ENCODE peak calls at places on chromosomes 2 and 18, in five cellular contexts. Q, P, X, E and I are unnamed samples.

GRCh38 chr2:237696471-237696870 is 69.1 kb downstream of the LRRFIP1 start:
- DNase-seq in P (no peak), X (no peak), E (no peak), Q (no peak), I (no peak)

GRCh38 chr2:141362311-141362710 is 768.5 kb downstream of the LRP1B start:
- DNase-seq in Q (no peak), P (no peak), E (no peak), X (no peak), I (no peak)

GRCh38 chr2:120817136-120817955 is 81.7 kb downstream of the GLI2 start:
- DNase-seq in E (no peak), X (peak; percentile 52), Q (no peak), P (no peak), I (no peak)

GRCh38 chr2:196112408-196113039 is 43.9 kb upstream of the DNAH7 start:
- DNase-seq in X (no peak), P (no peak), E (no peak), Q (peak; percentile 34), I (no peak)

GRCh38 chr18:23922939-23923338 is 91.6 kb upstream of the TTC39C start:
- DNase-seq in P (no peak), Q (peak; percentile 46), E (no peak), X (no peak), I (no peak)

GRCh38 chr2:226791056-226791486 is 8.5 kb downstream of the IRS1 start:
- DNase-seq in Q (no peak), X (peak; percentile 63), E (no peak), P (no peak), I (no peak)

GRCh38 chr2:19048593-19049264 is 309.7 kb downstream of the OSR1 start:
- DNase-seq in Q (no peak), X (peak; percentile 78), E (peak; percentile 89), P (peak; percentile 87), I (no peak)

GRCh38 chr2:240983361-240983995 is 14.9 kb upstream of the SNED1 start:
- DNase-seq in P (peak; percentile 25), E (peak; percentile 50), Q (peak; percentile 58), X (peak; percentile 67), I (peak; percentile 81)

GRCh38 chr2:105678346-105678745 is 66.4 kb upstream of the NCK2 start:
- DNase-seq in X (no peak), Q (no peak), E (no peak), P (no peak), I (no peak)

GRCh38 chr2:119678021-119678656 is 862 bp upstream of the TMEM177 start:
- DNase-seq in X (peak; percentile 64), E (peak; percentile 54), Q (no peak), P (no peak), I (peak; percentile 74)

GRCh38 chr18:65735166-65735565 is 15.6 kb upstream of the CDH7 start:
- DNase-seq in P (no peak), Q (no peak), X (no peak), E (no peak), I (no peak)

GRCh38 chr18:2715990-2716389 is 60.5 kb downstream of the SMCHD1 start:
- DNase-seq in Q (no peak), E (no peak), P (no peak), X (no peak), I (no peak)

GRCh38 chr2:98277156-98277859 is 68.9 kb upstream of the CNGA3 start:
- DNase-seq in P (no peak), E (no peak), X (no peak), Q (no peak), I (no peak)

GRCh38 chr2:784753-785152 is 107.5 kb upstream of the TMEM18 start:
- DNase-seq in P (no peak), E (no peak), X (no peak), Q (no peak), I (no peak)

GRCh38 chr2:3519255-3520190 is at the start of gene ADI1:
- DNase-seq in X (peak; percentile 96), Q (peak; percentile 94), E (peak; percentile 89), P (peak; percentile 80), I (peak; percentile 65)

GRCh38 chr18:77063256-77063655 is 69.3 kb downstream of the MBP start:
- DNase-seq in X (no peak), P (no peak), E (peak; percentile 45), Q (peak; percentile 93), I (peak; percentile 83)

GRCh38 chr18:35592298-35592697 is 10.8 kb downstream of the GALNT1 start:
- DNase-seq in Q (peak; percentile 25), X (no peak), E (no peak), P (no peak), I (no peak)

GRCh38 chr18:58091099-58091611 is 47.1 kb downstream of the NEDD4L start:
- DNase-seq in Q (peak; percentile 8), E (peak; percentile 52), X (no peak), P (no peak), I (no peak)

GRCh38 chr18:389658-390357 is 110.7 kb downstream of the COLEC12 start:
- DNase-seq in P (no peak), X (no peak), E (no peak), Q (peak; percentile 12), I (no peak)

GRCh38 chr2:85324639-85325465 is 2.9 kb downstream of the TGOLN2 start:
- DNase-seq in Q (peak; percentile 60), P (no peak), X (peak; percentile 84), E (no peak), I (no peak)

GRCh38 chr2:29475446-29476006 is 360.3 kb downstream of the CLIP4 start:
- DNase-seq in P (no peak), Q (no peak), E (no peak), X (no peak), I (no peak)

GRCh38 chr2:32246911-32247310 is 17.8 kb downstream of the NLRC4 start:
- DNase-seq in E (peak; percentile 67), Q (no peak), P (no peak), X (no peak), I (no peak)

GRCh38 chr2:197799072-197799471 is 5.3 kb upstream of the PLCL1 start:
- DNase-seq in E (no peak), P (no peak), Q (no peak), X (no peak), I (no peak)

GRCh38 chr2:96665083-96665569 is 22.6 kb downstream of the FER1L5 start:
- DNase-seq in X (no peak), E (no peak), P (peak; percentile 76), Q (peak; percentile 93), I (no peak)

GRCh38 chr2:119231975-119232665 is 8.5 kb downstream of the STEAP3 start:
- DNase-seq in Q (peak; percentile 61), E (no peak), X (no peak), P (no peak), I (no peak)

GRCh38 chr2:62783679-62784078 is 78.2 kb downstream of the EHBP1 start:
- DNase-seq in P (no peak), X (no peak), Q (no peak), E (no peak), I (no peak)

GRCh38 chr2:221337957-221338685 is 234.0 kb downstream of the EPHA4 start:
- DNase-seq in Q (no peak), P (no peak), X (no peak), E (no peak), I (no peak)

GRCh38 chr18:31225668-31226067 is 63.0 kb upstream of the DSC1 start:
- DNase-seq in X (no peak), P (no peak), Q (no peak), E (no peak), I (no peak)

GRCh38 chr2:237441605-237442004 is 27.6 kb upstream of the COL6A3 start:
- DNase-seq in X (no peak), P (peak; percentile 66), Q (no peak), E (no peak), I (no peak)

GRCh38 chr2:59177748-59178147 is 936.6 kb upstream of the FANCL start:
- DNase-seq in P (no peak), X (no peak), E (no peak), Q (no peak), I (no peak)

GRCh38 chr18:35514752-35515459 is 17.1 kb upstream of the INO80C start:
- DNase-seq in E (no peak), X (no peak), P (no peak), Q (no peak), I (no peak)

GRCh38 chr2:65731476-65731875 is 299.1 kb upstream of the SPRED2 start:
- DNase-seq in X (no peak), P (no peak), Q (no peak), E (no peak), I (no peak)

GRCh38 chr2:205692095-205692494 is 9.8 kb downstream of the NRP2 start:
- DNase-seq in Q (no peak), E (no peak), X (no peak), P (no peak), I (no peak)

DNA sequence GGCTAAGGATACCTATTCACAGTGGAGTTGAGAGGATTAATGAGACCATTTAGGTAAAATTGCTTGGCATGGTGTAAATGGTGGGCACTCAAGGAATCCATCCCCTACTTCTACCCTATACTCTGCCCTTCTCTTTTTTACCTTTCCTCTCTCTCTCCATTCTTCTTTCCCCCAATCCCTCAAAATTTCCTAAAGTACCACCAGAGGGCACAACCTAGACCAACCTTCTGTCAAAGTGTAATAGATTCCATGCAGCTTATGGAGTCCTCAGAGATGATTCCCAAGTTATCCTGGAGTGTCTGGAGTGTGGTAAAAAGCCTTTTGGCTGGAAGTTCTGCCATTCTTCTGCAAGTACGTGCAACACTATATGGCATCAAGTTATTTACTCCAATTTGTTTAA is 33.0 kb upstream of the CCDC195 start:
- DNase-seq in X (no peak), E (no peak), P (no peak), Q (no peak), I (no peak)
- TF ChIP-seq CTCF in X (peak; percentile 48), E (no peak), P (no peak), Q (no peak), I (no peak)

GRCh38 chr2:144515694-144516416 is 4.1 kb downstream of the ZEB2 start:
- DNase-seq in P (peak; percentile 59), X (peak; percentile 63), Q (peak; percentile 81), E (no peak), I (no peak)
- H3K4me3 ChIP-seq in P (peak overlapping the region; percentile 49), X (peak overlapping the region; percentile 57), Q (peak overlapping the region; percentile 69), E (peak overlapping the region; percentile 70), I (peak overlapping the region; percentile 73)

GRCh38 chr18:75210274-75211001 is at the start of gene TSHZ1:
- DNase-seq in Q (peak; percentile 90), X (no peak), P (peak; percentile 46), E (peak; percentile 51), I (peak; percentile 82)
- TF ChIP-seq POLR2A in Q (peak; percentile 41), X (peak; percentile 91), P (peak; percentile 88), E (peak; percentile 59), I (no peak)

DNA sequence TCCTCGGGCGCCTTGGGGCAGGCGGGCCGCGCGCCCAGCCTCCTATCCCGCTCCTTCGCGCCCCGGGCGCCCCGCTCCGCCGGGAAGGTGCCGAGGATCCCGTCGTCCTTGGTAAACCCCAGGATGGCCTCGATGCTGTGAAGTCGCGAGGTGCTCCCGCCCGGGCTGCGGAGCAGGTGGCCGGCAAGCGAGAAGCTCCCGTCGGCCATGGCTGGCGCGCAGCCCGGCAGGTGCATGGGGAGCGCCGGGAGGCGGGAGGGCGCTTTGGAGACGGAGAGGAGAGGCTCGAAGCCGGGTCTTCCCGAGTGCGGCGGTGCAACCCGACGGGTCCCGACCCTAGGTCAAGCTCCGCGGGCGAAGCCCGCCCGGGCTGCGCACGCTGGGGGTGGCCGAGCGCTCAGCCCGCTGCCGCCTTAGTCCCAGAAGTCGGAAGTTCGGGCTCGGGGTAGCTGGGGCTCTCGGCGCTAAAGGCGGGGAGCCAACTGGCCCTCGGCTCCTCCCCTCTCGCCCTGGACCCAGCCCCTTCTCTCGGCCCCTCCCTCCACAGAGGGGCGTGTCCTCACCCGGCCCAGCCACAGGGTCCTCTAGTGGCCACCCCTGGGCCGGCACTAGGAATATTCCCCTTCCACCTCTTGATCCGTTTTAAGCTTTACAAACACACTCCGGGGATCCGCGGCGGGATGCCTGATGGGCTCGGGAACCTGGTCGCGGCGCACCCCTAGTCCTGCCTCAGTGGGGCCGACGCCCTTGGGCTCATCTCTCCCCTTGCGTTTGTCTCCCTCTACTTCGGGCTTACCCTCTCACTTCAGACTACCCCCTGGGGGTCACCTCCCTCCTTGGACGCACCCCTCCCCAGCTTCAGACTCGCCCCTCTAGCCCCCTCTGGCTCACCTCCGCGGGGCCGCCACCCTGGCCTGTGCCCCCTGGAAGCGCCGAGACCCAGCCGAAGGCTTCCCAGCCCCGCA is at the start of gene RAX:
- DNase-seq in P (no peak), X (no peak), E (no peak), Q (no peak), I (no peak)
- TF ChIP-seq CTCF in P (no peak), X (no peak), E (no peak), Q (no peak), I (no peak)